ENCODE peak calls at places on chromosome 15, in ten cellular contexts. A is ovary, L is IMR-90, Z is breast epithelium, R is esophagus muscularis mucosa, S is HCT116, B is esophagus squamous epithelium, X is endothelial cell of umbilical vein, W is heart left ventricle, C is transverse colon. M is an unnamed sample.

GRCh38 chr15:52254331-52254730 is 41.3 kb downstream of the MYO5C start:
- DNase-seq in Z (no peak), W (no peak), S (no peak), X (peak; percentile 5), R (no peak), B (no peak), L (no peak), A (no peak), C (no peak), M (no peak)

GRCh38 chr15:60116456-60117089 is 112.5 kb downstream of the FOXB1 start:
- DNase-seq in X (no peak), L (no peak), C (no peak), W (no peak), Z (no peak), R (no peak), S (no peak), A (no peak), B (no peak), M (no peak)

GRCh38 chr15:58622877-58623276 is 126.6 kb downstream of the ADAM10 start:
- DNase-seq in X (no peak), S (no peak), R (no peak), C (no peak), B (no peak), Z (no peak), W (no peak), L (no peak), A (no peak), M (no peak)

GRCh38 chr15:73598540-73599195 is 34.5 kb downstream of the NPTN start:
- DNase-seq in R (no peak), B (no peak), W (no peak), X (no peak), A (no peak), Z (no peak), L (peak; percentile 35), S (no peak), C (no peak), M (no peak)

GRCh38 chr15:101054991-101055390 is 135.8 kb downstream of the LRRK1 start:
- DNase-seq in L (no peak), R (peak; percentile 68), A (no peak), B (no peak), X (no peak), W (no peak), Z (no peak), C (no peak), S (no peak), M (no peak)

GRCh38 chr15:43436395-43436794 is 56.6 kb downstream of the TP53BP1 start:
- DNase-seq in A (no peak), W (no peak), L (no peak), B (no peak), S (no peak), C (no peak), Z (no peak), X (no peak), R (no peak), M (no peak)

GRCh38 chr15:99486371-99487336 is 79.1 kb upstream of the MEF2A start:
- DNase-seq in R (no peak), B (no peak), L (peak; percentile 60), X (peak; percentile 61), S (peak; percentile 10), C (peak; percentile 61), A (peak; percentile 60), W (peak; percentile 94), Z (peak; percentile 46), M (peak; percentile 85)

GRCh38 chr15:62727501-62727900 is 315.0 kb upstream of the TPM1 start:
- DNase-seq in W (no peak), B (no peak), R (no peak), S (no peak), C (no peak), A (no peak), X (no peak), L (no peak), Z (no peak), M (no peak)

GRCh38 chr15:31239409-31239808 is 87.2 kb upstream of the KLF13 start:
- DNase-seq in A (no peak), L (no peak), R (no peak), C (no peak), W (no peak), S (no peak), Z (no peak), B (no peak), X (no peak), M (no peak)

GRCh38 chr15:86115138-86115801 is 35.6 kb downstream of the AGBL1 start:
- DNase-seq in L (no peak), A (no peak), W (no peak), C (no peak), X (no peak), R (no peak), Z (no peak), S (no peak), B (no peak), M (no peak)

GRCh38 chr15:76812381-76812780 is 92.8 kb downstream of the SCAPER start:
- DNase-seq in Z (no peak), L (no peak), W (no peak), S (no peak), C (no peak), B (no peak), R (no peak), A (no peak), X (no peak), M (no peak)

GRCh38 chr15:68819451-68820204 is 1.1 kb downstream of the ANP32A start:
- DNase-seq in B (no peak), X (peak; percentile 59), A (peak; percentile 39), Z (peak; percentile 48), L (peak; percentile 47), R (no peak), S (no peak), W (peak; percentile 49), C (peak; percentile 44), M (peak; percentile 49)

GRCh38 chr15:68820205-68820588 is 498 bp downstream of the ANP32A start:
- DNase-seq in A (peak; percentile 43), B (no peak), C (peak; percentile 52), S (no peak), X (peak; percentile 39), W (peak; percentile 43), R (no peak), L (no peak), Z (no peak), M (peak; percentile 56)

GRCh38 chr15:68821190-68821897 is 649 bp upstream of the ANP32A start:
- DNase-seq in Z (no peak), R (no peak), C (no peak), X (peak; percentile 41), L (no peak), W (no peak), A (peak; percentile 16), S (no peak), B (no peak), M (no peak)

GRCh38 chr15:68821898-68822380 is 1.2 kb upstream of the ANP32A start:
- DNase-seq in L (no peak), C (no peak), S (no peak), R (no peak), X (peak; percentile 33), A (no peak), B (no peak), Z (no peak), W (no peak), M (no peak)

GRCh38 chr15:68820589-68821189 is at the start of gene ANP32A:
- DNase-seq in Z (peak; percentile 96), R (peak; percentile 99), L (peak; percentile 91), X (peak; percentile 96), W (peak; percentile 97), B (peak; percentile 53), A (peak; percentile 97), C (peak; percentile 98), S (peak; percentile 84), M (peak; percentile 97)
- TF ChIP-seq POLR2A in Z (peak; percentile 29), R (peak; percentile 17), L (no peak), X (no peak), W (peak; percentile 88), B (peak; percentile 33), A (peak; percentile 30), C (peak; percentile 70), S (peak; percentile 66), M (peak; percentile 50)

GRCh38 chr15:66659384-66659783 is 42.7 kb upstream of the SMAD6 start:
- DNase-seq in A (no peak), Z (no peak), S (no peak), B (no peak), R (no peak), X (no peak), L (no peak), W (no peak), C (no peak), M (no peak)

GRCh38 chr15:66661432-66662096 is 40.5 kb upstream of the SMAD6 start:
- DNase-seq in Z (no peak), C (no peak), W (peak; percentile 84), S (no peak), B (no peak), R (no peak), L (no peak), A (no peak), X (peak; percentile 28), M (no peak)

GRCh38 chr15:66663664-66664063 is 38.4 kb upstream of the SMAD6 start:
- DNase-seq in C (no peak), X (no peak), S (no peak), B (no peak), L (no peak), A (no peak), Z (no peak), W (no peak), R (no peak), M (no peak)

GRCh38 chr15:66658855-66659254 is 43.2 kb upstream of the SMAD6 start:
- DNase-seq in X (no peak), R (no peak), Z (no peak), L (no peak), B (no peak), S (no peak), C (no peak), W (no peak), A (no peak), M (no peak)

GRCh38 chr15:66662522-66662921 is 39.5 kb upstream of the SMAD6 start:
- DNase-seq in X (no peak), S (no peak), A (no peak), L (no peak), W (no peak), R (no peak), B (no peak), C (no peak), Z (no peak), M (no peak)
- TF ChIP-seq CTCF in X (no peak), S (no peak), A (no peak), L (no peak), W (no peak), R (no peak), B (no peak), C (no peak), Z (no peak), M (no peak)

GRCh38 chr15:50321680-50322079 is 33.3 kb downstream of the GABPB1 start:
- DNase-seq in S (no peak), Z (no peak), X (no peak), B (no peak), R (no peak), W (no peak), A (no peak), C (no peak), L (peak; percentile 25), M (no peak)
- H3K36me3 ChIP-seq in S (no peaks in the 10 kb centered on the region), Z (no peaks in the 10 kb centered on the region), X (no peaks in the 10 kb centered on the region), B (no peaks in the 10 kb centered on the region), R (no peaks in the 10 kb centered on the region), W (no peaks in the 10 kb centered on the region), A (no peaks in the 10 kb centered on the region), C (no peaks in the 10 kb centered on the region), L (no peaks in the 10 kb centered on the region), M (no peaks in the 10 kb centered on the region)

DNA sequence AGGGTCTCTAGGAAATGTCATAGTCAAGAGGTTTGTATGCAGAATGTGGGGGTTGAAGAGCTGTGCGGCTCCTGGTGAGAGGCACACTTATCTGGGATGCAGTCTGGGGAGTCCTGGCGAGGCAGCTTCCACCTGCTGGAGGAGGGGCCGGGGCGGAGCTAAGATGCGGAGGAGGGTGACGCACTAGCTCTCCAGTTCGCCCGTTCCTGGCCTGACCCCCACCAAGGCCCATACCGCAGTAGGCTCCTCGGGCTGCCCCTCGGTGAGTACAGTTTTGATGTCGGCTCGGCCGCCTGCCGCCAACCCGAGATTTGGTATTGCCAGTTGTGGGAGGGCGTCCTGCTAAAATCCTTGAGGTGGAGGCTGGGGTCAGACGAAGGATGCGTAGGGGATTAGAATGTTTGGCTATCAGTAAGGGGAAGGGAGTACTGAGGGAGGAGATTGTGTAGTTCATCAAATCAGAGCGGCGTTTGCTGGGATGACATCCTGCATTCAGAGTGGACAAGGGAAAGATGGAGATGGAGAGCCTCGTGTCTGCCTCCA is at the start of gene SCG5:
- DNase-seq in X (peak; percentile 13), A (no peak), R (no peak), C (peak; percentile 38), B (no peak), Z (no peak), W (no peak), S (no peak), L (peak; percentile 49), M (peak; percentile 48)
- TF ChIP-seq POLR2A in X (no peak), A (no peak), R (no peak), C (no peak), B (no peak), Z (no peak), W (no peak), S (no peak), L (no peak), M (no peak)